ENCODE peak calls at places on chromosomes 7 and 10, in seven cellular contexts. X is sigmoid colon, Q is upper lobe of right lung, H is Right ventricle myocardium inferior, S is renal cortical epithelial cell, V is HepG2, N is T-helper 2 cell. D is an unnamed sample.

GRCh38 chr7:333399-333776 is 43.4 kb downstream of the FOXL3 start:
- DNase-seq in X (peak), Q (no peak), H (peak), S (no peak), V (peak), N (no peak), D (peak)

GRCh38 chr10:129605266-129605985 is 138.4 kb downstream of the MGMT start:
- DNase-seq in X (no peak), Q (no peak), H (no peak), S (no peak), V (no peak), N (no peak), D (no peak)

GRCh38 chr7:142867398-142868187 is 12.7 kb downstream of the EPHB6 start:
- DNase-seq in X (no peak), Q (no peak), H (no peak), S (no peak), V (no peak), N (no peak), D (no peak)

GRCh38 chr10:132873395-132873794 is 69.0 kb downstream of the CFAP46 start:
- DNase-seq in X (peak), Q (peak), H (peak), S (no peak), V (no peak), N (no peak), D (no peak)

GRCh38 chr10:86263209-86263608 is 103.4 kb downstream of the GRID1 start:
- DNase-seq in X (peak), Q (peak), H (no peak), S (no peak), V (no peak), N (no peak), D (no peak)

GRCh38 chr10:55163388-55163972 is 362.4 kb upstream of the PCDH15 start:
- DNase-seq in X (no peak), Q (no peak), H (no peak), S (no peak), V (no peak), N (no peak), D (peak)

GRCh38 chr7:29494350-29494749 is 69.3 kb upstream of the PRR15 start:
- DNase-seq in X (no peak), Q (no peak), H (no peak), S (peak), V (no peak), N (no peak), D (no peak)

GRCh38 chr10:126080879-126081331 is 184.5 kb downstream of the FANK1 start:
- DNase-seq in X (no peak), Q (no peak), H (no peak), S (peak), V (no peak), N (no peak), D (no peak)

GRCh38 chr10:6200588-6201510 is 1.9 kb upstream of the PFKFB3 start:
- DNase-seq in X (peak), Q (peak), H (peak), S (peak), V (peak), N (no peak), D (peak)

GRCh38 chr7:131115340-131115739 is 212.3 kb upstream of the MKLN1 start:
- DNase-seq in X (no peak), Q (no peak), H (no peak), S (no peak), V (no peak), N (no peak), D (no peak)

GRCh38 chr7:40746841-40747556 is 612.2 kb downstream of the SUGCT start:
- DNase-seq in X (no peak), Q (no peak), H (no peak), S (no peak), V (no peak), N (no peak), D (peak)

GRCh38 chr7:45181286-45181960 is 23.8 kb downstream of the RAMP3 start:
- DNase-seq in X (peak), Q (peak), H (no peak), S (no peak), V (no peak), N (no peak), D (no peak)

GRCh38 chr7:27179503-27180430 is 5.3 kb downstream of the HOXA11 start:
- DNase-seq in X (peak), Q (peak), H (peak), S (peak), V (peak), N (peak), D (peak)

GRCh38 chr10:23192741-23193434 is 776 bp downstream of the PTF1A start:
- DNase-seq in X (no peak), Q (no peak), H (no peak), S (no peak), V (no peak), N (no peak), D (no peak)

GRCh38 chr10:113704637-113705343 is 25.1 kb downstream of the CASP7 start:
- DNase-seq in X (no peak), Q (no peak), H (no peak), S (peak), V (peak), N (no peak), D (no peak)

GRCh38 chr7:37705976-37706375 is 22.4 kb downstream of the GPR141 start:
- DNase-seq in X (no peak), Q (no peak), H (no peak), S (no peak), V (no peak), N (no peak), D (no peak)

D was measured in right cardiac atrium.